ENCODE peak calls at places on chromosomes 6 and 20, in nine cellular contexts. Q, R, N, U, Y, Z, I, C and J are unnamed samples.
A peak's percentile ranks its signal among the peaks of the same experiment; 100 is the strongest.

GRCh38 chr6:26195924-26196845 is 109.0 kb downstream of the HFE start:
- DNase-seq in N (peak; percentile 23), Q (no peak), I (peak; percentile 78), R (no peak), Y (no peak), Z (no peak), C (peak; percentile 54), U (peak; percentile 7), J (peak; percentile 25)

GRCh38 chr6:158763440-158764187 is 55.6 kb downstream of the EZR start:
- DNase-seq in N (no peak), R (no peak), Z (no peak), C (no peak), U (no peak), Y (peak; percentile 55), I (no peak), Q (no peak), J (peak; percentile 21)

GRCh38 chr20:43731469-43731868 is 4.7 kb upstream of the GTSF1L start:
- DNase-seq in U (peak; percentile 58), Y (no peak), R (no peak), Z (peak; percentile 89), Q (no peak), N (peak; percentile 84), I (no peak), C (no peak), J (no peak)

GRCh38 chr20:61424628-61425420 is 172.8 kb downstream of the CDH4 start:
- DNase-seq in R (no peak), U (no peak), Y (no peak), Z (no peak), I (no peak), C (no peak), N (no peak), Q (no peak), J (no peak)

GRCh38 chr6:32971581-32972352 is 3.4 kb downstream of the BRD2 start:
- DNase-seq in Y (peak; percentile 99), C (peak; percentile 100), Q (peak; percentile 99), Z (peak; percentile 100), U (peak; percentile 100), N (peak; percentile 100), I (peak; percentile 100), R (peak; percentile 99), J (peak; percentile 100)

GRCh38 chr6:84426002-84426705 is 198.7 kb upstream of the CEP162 start:
- DNase-seq in R (no peak), N (no peak), Z (no peak), I (no peak), Q (no peak), C (no peak), Y (no peak), U (no peak), J (no peak)

GRCh38 chr6:81814365-81815109 is 62.1 kb upstream of the TENT5A start:
- DNase-seq in U (peak; percentile 26), Q (no peak), C (no peak), Y (peak; percentile 45), Z (peak; percentile 71), I (no peak), N (peak; percentile 9), R (no peak), J (peak; percentile 55)

GRCh38 chr6:84583784-84584183 is 180.6 kb downstream of the TBX18 start:
- DNase-seq in N (peak; percentile 7), Q (no peak), R (no peak), Z (no peak), I (no peak), Y (no peak), U (no peak), C (no peak), J (no peak)

GRCh38 chr20:44181611-44182010 is 5.4 kb downstream of the JPH2 start:
- DNase-seq in R (no peak), Q (no peak), Z (no peak), I (no peak), N (no peak), C (no peak), Y (no peak), U (no peak), J (no peak)

GRCh38 chr20:62219992-62220665 is at the start of gene HRH3:
- DNase-seq in N (no peak), R (no peak), U (peak; percentile 26), Y (no peak), Z (no peak), C (no peak), I (peak; percentile 20), Q (no peak), J (peak; percentile 32)

GRCh38 chr6:4320860-4321259 is 185.5 kb upstream of the ECI2 start:
- DNase-seq in R (no peak), U (peak; percentile 95), Y (peak; percentile 88), Q (no peak), N (peak; percentile 95), C (no peak), Z (peak; percentile 93), I (no peak), J (peak; percentile 93)

GRCh38 chr6:106473807-106474206 is 113.3 kb downstream of the CRYBG1 start:
- DNase-seq in Y (peak; percentile 79), N (peak; percentile 80), Q (no peak), I (no peak), U (peak; percentile 84), Z (peak; percentile 90), C (no peak), R (no peak), J (peak; percentile 90)

GRCh38 chr6:5132741-5133140 is 47.6 kb downstream of the PPP1R3G start:
- DNase-seq in U (peak; percentile 99), Y (no peak), Q (peak; percentile 60), Z (peak; percentile 96), I (peak; percentile 92), C (peak; percentile 60), N (peak; percentile 98), R (no peak), J (no peak)

DNA sequence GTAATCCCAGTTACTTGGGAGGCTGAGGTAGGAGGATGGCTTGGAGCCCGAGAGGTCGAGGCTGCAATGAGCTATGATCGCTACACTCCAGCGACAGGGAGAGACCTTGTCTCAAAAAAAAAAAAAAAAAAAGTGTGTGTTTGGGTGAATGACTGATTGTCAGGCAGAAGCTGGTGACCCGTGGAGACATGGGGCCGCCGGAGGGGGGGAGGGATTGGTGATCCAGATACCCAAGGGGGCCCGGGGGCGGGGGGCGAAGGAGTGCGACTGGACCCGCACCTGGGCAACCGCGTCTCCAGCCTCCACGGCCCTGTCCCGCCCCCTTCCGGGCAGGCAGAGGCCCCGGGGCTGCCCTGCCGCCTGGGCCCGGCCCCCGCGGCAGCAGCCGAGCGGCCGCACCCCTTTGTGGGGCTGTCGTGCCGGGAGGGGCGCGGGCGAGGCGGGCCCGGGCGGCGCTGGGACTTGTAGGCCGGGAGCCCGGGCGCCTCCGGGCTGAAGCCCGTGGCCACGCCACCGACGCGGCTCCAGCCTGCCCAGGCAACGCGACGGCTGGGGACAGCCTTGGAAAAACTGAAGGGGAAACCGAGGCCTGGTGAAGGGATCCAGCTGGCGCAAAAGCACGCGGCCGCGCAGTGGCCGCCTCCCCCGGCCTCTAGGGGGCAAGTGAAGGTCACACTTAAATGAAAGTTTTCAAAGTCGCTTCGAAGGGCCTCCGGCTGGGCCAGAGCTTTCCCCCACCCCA is 2.1 kb upstream of the RBM38 start:
- DNase-seq in C (peak; percentile 86), N (peak; percentile 15), U (peak; percentile 61), I (peak; percentile 86), R (no peak), Q (peak; percentile 90), Z (peak; percentile 37), Y (peak; percentile 68), J (peak; percentile 80)
- TF ChIP-seq CTCF in C (peak; percentile 62), N (no peak), U (peak; percentile 9), I (peak; percentile 47), R (peak; percentile 39), Q (peak; percentile 28), Z (peak; percentile 5), Y (no peak), J (peak; percentile 10)

GRCh38 chr6:41708856-41709255 is 26.6 kb downstream of the TFEB start:
- DNase-seq in Y (no peak), Q (no peak), Z (no peak), I (no peak), C (no peak), N (no peak), R (no peak), U (no peak), J (no peak)

GRCh38 chr6:41707565-41708200 is 27.7 kb downstream of the TFEB start:
- DNase-seq in I (peak; percentile 74), R (no peak), U (no peak), N (no peak), C (peak; percentile 72), Q (peak; percentile 67), Z (no peak), Y (no peak), J (no peak)

GRCh38 chr6:41705329-41705995 is 29.9 kb downstream of the TFEB start:
- DNase-seq in Q (no peak), Y (no peak), N (no peak), R (no peak), I (no peak), C (no peak), Z (no peak), U (no peak), J (no peak)

GRCh38 chr6:41705996-41706835 is 29.2 kb downstream of the TFEB start:
- DNase-seq in N (peak; percentile 68), I (peak; percentile 95), Q (peak; percentile 86), U (peak; percentile 57), R (no peak), C (peak; percentile 88), Z (peak; percentile 64), Y (no peak), J (peak; percentile 73)

GRCh38 chr6:41706876-41707564 is 28.4 kb downstream of the TFEB start:
- DNase-seq in I (peak; percentile 81), Y (no peak), R (no peak), U (peak; percentile 62), Z (peak; percentile 61), C (no peak), Q (no peak), N (peak; percentile 53), J (peak; percentile 45)
- H3K4me3 ChIP-seq in I (peak overlapping the region; percentile 64), Y (no peak overlapping the region), R (no peak overlapping the region), U (no peak overlapping the region), Z (no peak overlapping the region), C (peak overlapping the region; percentile 52), Q (no peak overlapping the region), N (no peak overlapping the region), J (no peak overlapping the region)

DNA sequence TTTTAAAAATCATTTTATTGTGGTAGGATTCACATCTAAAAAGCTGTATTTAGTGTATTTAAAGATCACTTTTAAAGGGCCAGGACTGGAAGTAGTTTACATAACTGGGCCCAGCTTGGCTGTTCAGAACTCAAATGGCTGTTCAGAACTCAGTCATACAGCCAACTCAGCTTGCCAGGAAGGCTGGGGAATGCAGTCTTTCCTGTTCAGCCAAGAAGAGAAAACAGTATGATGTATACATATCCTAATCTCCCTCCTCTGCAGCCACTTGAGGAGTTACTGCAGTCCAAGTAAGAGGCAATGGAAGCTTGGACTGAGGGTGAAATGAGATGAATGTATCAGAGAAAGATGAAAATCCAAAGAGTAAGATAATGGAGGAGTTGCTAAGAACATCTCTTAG is 24.6 kb downstream of the DSTN start:
- DNase-seq in Z (peak; percentile 50), I (no peak), C (no peak), N (peak; percentile 87), R (peak; percentile 78), Y (peak; percentile 88), Q (peak; percentile 62), U (peak; percentile 84), J (peak; percentile 95)
- TF ChIP-seq CTCF in Z (no peak), I (no peak), C (no peak), N (no peak), R (no peak), Y (no peak), Q (no peak), U (no peak), J (no peak)

DNA sequence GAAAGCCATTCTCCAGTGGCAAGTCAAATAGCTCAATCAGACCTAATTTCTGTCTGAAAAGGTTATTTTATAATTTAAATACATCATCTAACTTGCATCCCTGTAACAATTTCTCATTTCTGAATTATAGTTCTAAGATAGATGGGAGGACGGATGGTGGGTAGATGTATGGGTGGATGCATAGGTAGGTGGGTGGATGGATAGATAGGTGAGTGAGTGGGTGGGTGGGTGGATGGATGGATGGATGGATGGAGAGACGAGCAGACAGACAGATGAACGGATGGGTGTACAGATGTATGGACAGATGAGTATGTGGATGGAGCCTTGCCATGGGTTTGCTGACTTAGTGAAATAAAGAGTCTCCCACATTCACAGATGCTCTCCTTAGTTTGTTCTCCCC is 20.0 kb downstream of the PDE10A start:
- DNase-seq in Z (no peak), Q (no peak), U (no peak), Y (no peak), N (no peak), R (no peak), I (no peak), C (no peak), J (no peak)
- H3K4me3 ChIP-seq in Z (no peak overlapping the region), Q (no peak overlapping the region), U (no peak overlapping the region), Y (no peak overlapping the region), N (no peak overlapping the region), R (no peak overlapping the region), I (no peak overlapping the region), C (no peak overlapping the region), J (no peak overlapping the region)